ENCODE peak calls at places on chromosomes 11 and 22, in eight cellular contexts. Y, X, G, W, T, I, C and N are unnamed samples.

GRCh38 chr11:45045692-45046471 is 95.2 kb upstream of the TP53I11 start:
- DNase-seq in Y (peak), X (no peak), G (no peak), W (peak), T (no peak), I (peak), C (peak), N (peak)

GRCh38 chr22:40044870-40045834 is 50.4 kb downstream of the FAM83F start:
- DNase-seq in Y (peak), X (peak), G (peak), W (no peak), T (no peak), I (peak), C (peak), N (no peak)

GRCh38 chr11:830295-831131 is 2.2 kb upstream of the CD151 start:
- DNase-seq in Y (peak), X (peak), G (peak), W (no peak), T (no peak), I (peak), C (peak), N (no peak)

GRCh38 chr11:114180301-114181055 is 115.7 kb upstream of the NNMT start:
- DNase-seq in Y (no peak), X (peak), G (no peak), W (peak), T (no peak), I (no peak), C (peak), N (peak)

GRCh38 chr22:48806227-48806781 is 1021.4 kb downstream of the BRD1 start:
- DNase-seq in Y (no peak), X (no peak), G (no peak), W (no peak), T (no peak), I (no peak), C (no peak), N (peak)

GRCh38 chr22:32764330-32765116 is 37.0 kb upstream of the TIMP3 start:
- DNase-seq in Y (peak), X (no peak), G (no peak), W (no peak), T (no peak), I (no peak), C (no peak), N (peak)

GRCh38 chr11:62922653-62923371 is 1.6 kb upstream of the CHRM1 start:
- DNase-seq in Y (no peak), X (peak), G (peak), W (no peak), T (no peak), I (peak), C (peak), N (no peak)

GRCh38 chr11:15745266-15745665 is 611.1 kb downstream of the SOX6 start:
- DNase-seq in Y (no peak), X (no peak), G (no peak), W (no peak), T (no peak), I (no peak), C (no peak), N (no peak)

GRCh38 chr11:69280994-69281393 is 13.0 kb upstream of the MYEOV start:
- DNase-seq in Y (peak), X (no peak), G (no peak), W (no peak), T (no peak), I (no peak), C (no peak), N (peak)

GRCh38 chr11:97361812-97362378 is 972.1 kb downstream of the JRKL start:
- DNase-seq in Y (peak), X (no peak), G (no peak), W (no peak), T (no peak), I (no peak), C (peak), N (no peak)

GRCh38 chr22:43925433-43926348 is 2.1 kb downstream of the PNPLA3 start:
- DNase-seq in Y (no peak), X (no peak), G (no peak), W (no peak), T (no peak), I (no peak), C (peak), N (no peak)

GRCh38 chr11:69357458-69358397 is 63.8 kb downstream of the MYEOV start:
- DNase-seq in Y (no peak), X (no peak), G (peak), W (no peak), T (no peak), I (peak), C (no peak), N (peak)

GRCh38 chr11:65613091-65613928 is 711 bp downstream of the MAP3K11 start:
- DNase-seq in Y (no peak), X (no peak), G (peak), W (no peak), T (no peak), I (no peak), C (no peak), N (no peak)

GRCh38 chr11:95514386-95515145 is 275.0 kb downstream of the FAM76B start:
- DNase-seq in Y (no peak), X (no peak), G (no peak), W (no peak), T (no peak), I (no peak), C (no peak), N (no peak)

GRCh38 chr11:75631086-75631694 is 37.6 kb downstream of the MAP6 start:
- DNase-seq in Y (peak), X (no peak), G (no peak), W (no peak), T (no peak), I (no peak), C (peak), N (no peak)

GRCh38 chr11:70811915-70812314 is 413.6 kb downstream of the CTTN start:
- DNase-seq in Y (no peak), X (no peak), G (no peak), W (no peak), T (no peak), I (no peak), C (no peak), N (no peak)

GRCh38 chr11:110182886-110183285 is 89.7 kb downstream of the ZC3H12C start:
- DNase-seq in Y (peak), X (no peak), G (no peak), W (no peak), T (no peak), I (no peak), C (no peak), N (no peak)

GRCh38 chr11:105135873-105136272 is 3.7 kb downstream of the CARD18 start:
- DNase-seq in Y (no peak), X (no peak), G (no peak), W (no peak), T (no peak), I (no peak), C (no peak), N (no peak)

GRCh38 chr11:97516688-97517087 is 1126.9 kb downstream of the JRKL start:
- DNase-seq in Y (no peak), X (no peak), G (no peak), W (no peak), T (no peak), I (no peak), C (peak), N (no peak)

GRCh38 chr22:47210686-47211085 is 448.2 kb downstream of the TBC1D22A start:
- DNase-seq in Y (no peak), X (no peak), G (peak), W (no peak), T (no peak), I (no peak), C (no peak), N (peak)

GRCh38 chr22:26399288-26399687 is 29.8 kb upstream of the ASPHD2 start:
- DNase-seq in Y (peak), X (no peak), G (no peak), W (no peak), T (no peak), I (no peak), C (no peak), N (no peak)

GRCh38 chr11:76219243-76219642 is 12.9 kb upstream of the WNT11 start:
- DNase-seq in Y (no peak), X (no peak), G (no peak), W (no peak), T (no peak), I (no peak), C (no peak), N (no peak)

GRCh38 chr11:67261942-67262681 is 4.2 kb upstream of the GRK2 start:
- DNase-seq in Y (no peak), X (no peak), G (no peak), W (no peak), T (no peak), I (no peak), C (peak), N (no peak)

GRCh38 chr22:19759459-19759993 is 1.1 kb upstream of the TBX1 start:
- DNase-seq in Y (no peak), X (no peak), G (no peak), W (no peak), T (no peak), I (no peak), C (no peak), N (no peak)

GRCh38 chr11:123740787-123741158 is 687 bp downstream of the ZNF202 start:
- DNase-seq in Y (peak), X (no peak), G (no peak), W (no peak), T (no peak), I (no peak), C (peak), N (no peak)

GRCh38 chr22:19880786-19881569 is 26.3 kb upstream of the GNB1L start:
- DNase-seq in Y (peak), X (no peak), G (peak), W (no peak), T (peak), I (no peak), C (peak), N (peak)

GRCh38 chr11:113308601-113309000 is 5.8 kb upstream of the TTC12 start:
- DNase-seq in Y (no peak), X (no peak), G (no peak), W (no peak), T (no peak), I (no peak), C (no peak), N (no peak)

GRCh38 chr11:94325681-94326080 is 21.3 kb downstream of the IZUMO1R start:
- DNase-seq in Y (peak), X (peak), G (peak), W (no peak), T (no peak), I (no peak), C (peak), N (no peak)

GRCh38 chr11:27839226-27839913 is 139.1 kb upstream of the BDNF start:
- DNase-seq in Y (peak), X (no peak), G (no peak), W (no peak), T (no peak), I (no peak), C (peak), N (no peak)

GRCh38 chr11:128476729-128477128 is 110.6 kb downstream of the ETS1 start:
- DNase-seq in Y (peak), X (no peak), G (no peak), W (no peak), T (no peak), I (no peak), C (no peak), N (no peak)

GRCh38 chr11:35593143-35593542 is 25.1 kb upstream of the FJX1 start:
- DNase-seq in Y (peak), X (no peak), G (no peak), W (no peak), T (no peak), I (no peak), C (no peak), N (no peak)

GRCh38 chr11:119093951-119094815 is 7.5 kb downstream of the DPAGT1 start:
- DNase-seq in Y (peak), X (peak), G (peak), W (peak), T (no peak), I (no peak), C (peak), N (no peak)

GRCh38 chr11:36381005-36381350 is 84.9 kb downstream of the PRR5L start:
- DNase-seq in Y (no peak), X (peak), G (no peak), W (no peak), T (no peak), I (no peak), C (no peak), N (no peak)

GRCh38 chr11:132721526-132721925 is 810.8 kb downstream of the OPCML start:
- DNase-seq in Y (no peak), X (no peak), G (no peak), W (no peak), T (no peak), I (no peak), C (no peak), N (no peak)

GRCh38 chr11:115873813-115874212 is 369.6 kb upstream of the CADM1 start:
- DNase-seq in Y (no peak), X (no peak), G (no peak), W (no peak), T (no peak), I (no peak), C (no peak), N (no peak)

GRCh38 chr11:114317738-114318137 is 21.5 kb downstream of the NNMT start:
- DNase-seq in Y (no peak), X (no peak), G (no peak), W (no peak), T (no peak), I (no peak), C (peak), N (no peak)

GRCh38 chr11:33775832-33776231 is 1.5 kb upstream of the FBXO3 start:
- DNase-seq in Y (peak), X (no peak), G (no peak), W (no peak), T (no peak), I (no peak), C (no peak), N (no peak)

GRCh38 chr11:105000797-105001196 is 22.2 kb downstream of the CASP5 start:
- DNase-seq in Y (no peak), X (peak), G (peak), W (peak), T (no peak), I (no peak), C (peak), N (no peak)

GRCh38 chr11:68843052-68843561 is 1.4 kb upstream of the CPT1A start:
- DNase-seq in Y (peak), X (peak), G (peak), W (no peak), T (no peak), I (no peak), C (no peak), N (no peak)

GRCh38 chr11:7353100-7353499 is 101.4 kb downstream of the SYT9 start:
- DNase-seq in Y (peak), X (peak), G (no peak), W (no peak), T (no peak), I (no peak), C (peak), N (no peak)